ENCODE peak calls at places on chromosomes 5 and 9, in eight cellular contexts. X, L, S, I, E, P, F and N are unnamed samples.

GRCh38 chr5:79795764-79796398 is 106.2 kb downstream of the CMYA5 start:
- DNase-seq in X (no peak), L (no peak), S (no peak), I (no peak), E (no peak), P (peak), F (no peak), N (no peak)

GRCh38 chr5:76332102-76332501 is 71.0 kb upstream of the IQGAP2 start:
- DNase-seq in X (no peak), L (no peak), S (no peak), I (no peak), E (peak), P (no peak), F (no peak), N (no peak)

GRCh38 chr9:8570776-8571175 is 771.2 kb upstream of the DMAC1 start:
- DNase-seq in X (no peak), L (no peak), S (no peak), I (no peak), E (no peak), P (no peak), F (no peak), N (no peak)

GRCh38 chr5:83718195-83718825 is 2.3 kb downstream of the HAPLN1 start:
- DNase-seq in X (peak), L (no peak), S (peak), I (peak), E (peak), P (peak), F (peak), N (peak)

GRCh38 chr5:141441571-141442170 is 11.4 kb downstream of the PCDHGA12 start:
- DNase-seq in X (no peak), L (no peak), S (no peak), I (no peak), E (no peak), P (no peak), F (no peak), N (no peak)

GRCh38 chr9:14482856-14483255 is 168.9 kb upstream of the NFIB start:
- DNase-seq in X (no peak), L (no peak), S (peak), I (no peak), E (no peak), P (no peak), F (no peak), N (no peak)

GRCh38 chr9:126275386-126276001 is 51.1 kb upstream of the MVB12B start:
- DNase-seq in X (peak), L (no peak), S (peak), I (no peak), E (no peak), P (no peak), F (no peak), N (no peak)

GRCh38 chr5:94983861-94984535 is 300.9 kb downstream of the MCTP1 start:
- DNase-seq in X (no peak), L (no peak), S (no peak), I (no peak), E (no peak), P (no peak), F (no peak), N (no peak)

GRCh38 chr5:176817864-176818377 is 7.6 kb downstream of the UNC5A start:
- DNase-seq in X (peak), L (no peak), S (peak), I (peak), E (no peak), P (peak), F (no peak), N (peak)

GRCh38 chr5:179769276-179769675 is 24.5 kb upstream of the LTC4S start:
- DNase-seq in X (no peak), L (no peak), S (no peak), I (no peak), E (no peak), P (no peak), F (no peak), N (peak)

GRCh38 chr9:88272986-88273385 is 115.3 kb upstream of the SPIN1 start:
- DNase-seq in X (no peak), L (no peak), S (no peak), I (peak), E (no peak), P (no peak), F (no peak), N (no peak)

GRCh38 chr9:34206561-34206960 is 27.7 kb downstream of the UBAP1 start:
- DNase-seq in X (no peak), L (no peak), S (no peak), I (no peak), E (peak), P (no peak), F (no peak), N (no peak)

GRCh38 chr9:16598316-16598715 is 272.2 kb downstream of the BNC2 start:
- DNase-seq in X (no peak), L (no peak), S (no peak), I (no peak), E (no peak), P (no peak), F (no peak), N (no peak)

GRCh38 chr5:179758905-179759304 is 26.3 kb downstream of the MAML1 start:
- DNase-seq in X (no peak), L (no peak), S (no peak), I (no peak), E (no peak), P (no peak), F (no peak), N (no peak)

GRCh38 chr5:146643805-146644204 is 127.8 kb upstream of the GPR151 start:
- DNase-seq in X (no peak), L (no peak), S (no peak), I (no peak), E (no peak), P (no peak), F (no peak), N (no peak)

GRCh38 chr9:130994546-130995398 is 14.2 kb upstream of the LAMC3 start:
- DNase-seq in X (no peak), L (no peak), S (no peak), I (no peak), E (no peak), P (peak), F (no peak), N (no peak)

GRCh38 chr5:119682372-119682771 is 53.0 kb downstream of the FAM170A start:
- DNase-seq in X (no peak), L (no peak), S (no peak), I (no peak), E (no peak), P (no peak), F (no peak), N (no peak)

GRCh38 chr5:150120617-150121447 is 34.5 kb upstream of the CSF1R start:
- DNase-seq in X (no peak), L (no peak), S (no peak), I (no peak), E (no peak), P (no peak), F (no peak), N (no peak)

GRCh38 chr5:173954671-173955605 is 34.0 kb upstream of the C5orf47 start:
- DNase-seq in X (no peak), L (no peak), S (no peak), I (no peak), E (no peak), P (no peak), F (no peak), N (peak)

GRCh38 chr9:23596913-23597634 is 229.0 kb downstream of the ELAVL2 start:
- DNase-seq in X (peak), L (no peak), S (no peak), I (no peak), E (no peak), P (no peak), F (no peak), N (no peak)

GRCh38 chr9:91166796-91167366 is 194.8 kb downstream of the AUH start:
- DNase-seq in X (no peak), L (no peak), S (no peak), I (no peak), E (no peak), P (no peak), F (no peak), N (no peak)

GRCh38 chr9:30075451-30076199 is 2308.8 kb upstream of the ACO1 start:
- DNase-seq in X (no peak), L (peak), S (no peak), I (peak), E (peak), P (no peak), F (peak), N (peak)

GRCh38 chr5:38016835-38017234 is 177.0 kb upstream of the GDNF start:
- DNase-seq in X (no peak), L (no peak), S (no peak), I (no peak), E (no peak), P (no peak), F (no peak), N (no peak)

GRCh38 chr5:72988769-72989168 is 32.9 kb downstream of the FCHO2 start:
- DNase-seq in X (no peak), L (no peak), S (peak), I (no peak), E (no peak), P (no peak), F (no peak), N (no peak)

GRCh38 chr5:61340775-61341361 is 8.8 kb downstream of the ZSWIM6 start:
- DNase-seq in X (no peak), L (no peak), S (no peak), I (no peak), E (no peak), P (no peak), F (no peak), N (no peak)

GRCh38 chr9:129703667-129704355 is 38.4 kb downstream of the PRRX2 start:
- DNase-seq in X (no peak), L (no peak), S (no peak), I (no peak), E (no peak), P (no peak), F (no peak), N (no peak)

GRCh38 chr9:17462869-17463464 is 115.9 kb upstream of the SH3GL2 start:
- DNase-seq in X (peak), L (no peak), S (peak), I (peak), E (peak), P (peak), F (no peak), N (peak)

GRCh38 chr5:65262590-65263189 is 219.0 kb downstream of the ADAMTS6 start:
- DNase-seq in X (no peak), L (no peak), S (peak), I (no peak), E (no peak), P (no peak), F (no peak), N (no peak)
- H3K4me3 ChIP-seq in X (no peak), L (no peak), S (no peak), I (no peak), E (no peak), P (no peak), F (no peak), N (no peak)

GRCh38 chr9:81777514-81777913 is 88.2 kb upstream of the TLE1 start:
- DNase-seq in X (no peak), L (no peak), S (no peak), I (no peak), E (no peak), P (no peak), F (no peak), N (no peak)
- TF ChIP-seq CTCF in X (no peak), L (no peak), S (no peak), I (no peak), E (no peak), P (no peak), F (no peak), N (no peak)

DNA sequence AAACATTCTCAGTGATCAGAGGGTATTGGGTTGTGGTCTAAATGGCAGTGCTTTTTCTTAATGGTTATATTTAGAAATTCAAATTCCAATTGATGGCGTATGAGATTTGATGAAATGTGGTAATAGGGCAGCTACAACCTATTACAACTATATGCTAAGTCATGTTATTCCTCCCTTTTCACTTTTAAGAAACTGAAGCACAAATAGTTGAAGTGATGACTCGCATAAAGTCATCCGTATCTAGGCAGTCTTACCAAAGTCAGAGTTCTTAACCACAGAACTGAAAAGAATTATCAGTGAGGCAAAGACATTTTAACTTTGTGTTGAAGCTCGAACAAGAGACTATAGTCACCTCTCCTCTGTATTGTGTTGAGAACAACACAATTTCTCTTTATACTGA is 28.2 kb downstream of the C9orf152 start:
- DNase-seq in X (no peak), L (no peak), S (no peak), I (peak), E (no peak), P (no peak), F (no peak), N (peak)
- TF ChIP-seq MAX in X (no peak), L (no peak), S (no peak), I (no peak), E (no peak), P (no peak), F (no peak), N (no peak)

GRCh38 chr9:107738789-107739188 is 249.2 kb upstream of the KLF4 start:
- DNase-seq in X (no peak), L (no peak), S (no peak), I (no peak), E (no peak), P (no peak), F (no peak), N (no peak)

GRCh38 chr9:107739601-107740082 is 250.1 kb upstream of the KLF4 start:
- DNase-seq in X (no peak), L (no peak), S (no peak), I (no peak), E (no peak), P (no peak), F (no peak), N (no peak)

GRCh38 chr9:107740088-107740980 is 250.8 kb upstream of the KLF4 start:
- DNase-seq in X (no peak), L (no peak), S (no peak), I (no peak), E (no peak), P (no peak), F (no peak), N (no peak)

GRCh38 chr9:107737610-107737986 is 248.0 kb upstream of the KLF4 start:
- DNase-seq in X (no peak), L (no peak), S (no peak), I (no peak), E (no peak), P (no peak), F (no peak), N (no peak)

DNA sequence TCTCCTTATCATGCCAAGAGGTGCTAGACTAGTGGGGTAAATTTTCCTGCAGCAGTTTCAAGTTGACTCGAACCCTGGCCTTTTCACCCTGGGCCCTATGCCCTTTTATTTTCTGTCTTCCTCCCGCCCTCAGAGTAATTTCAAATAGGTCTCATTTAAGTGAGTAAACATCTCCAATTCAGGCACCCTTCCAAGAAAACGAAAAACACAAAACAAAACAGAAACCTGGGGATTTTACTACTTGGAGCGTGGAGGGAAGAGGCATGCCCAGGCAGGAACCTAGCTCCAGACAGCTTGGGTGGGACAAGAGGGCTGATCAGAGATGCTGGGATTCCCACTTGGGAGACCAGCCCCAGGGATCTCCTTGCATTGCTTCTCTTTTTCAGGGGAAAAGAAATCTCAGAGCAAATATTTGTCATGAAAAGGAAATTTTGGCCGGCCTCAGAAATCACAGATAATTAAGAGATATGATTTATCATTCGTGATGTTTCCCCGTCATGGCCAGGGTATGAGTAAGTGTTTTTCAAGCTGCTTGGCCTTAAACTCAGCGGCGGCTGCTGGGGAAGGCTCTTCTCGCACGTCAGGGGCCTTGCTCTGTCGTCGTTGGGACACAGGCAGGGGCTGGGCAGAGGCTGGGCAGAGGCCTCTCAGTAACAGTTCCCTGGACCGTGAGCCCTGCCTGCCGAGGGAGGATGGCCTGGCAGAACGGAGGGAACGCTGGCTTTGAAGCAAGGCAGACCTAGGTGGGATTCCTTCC is 248.6 kb upstream of the KLF4 start:
- DNase-seq in X (no peak), L (no peak), S (peak), I (no peak), E (no peak), P (no peak), F (no peak), N (no peak)
- H3K4me3 ChIP-seq in X (no peak), L (no peak), S (no peak), I (no peak), E (no peak), P (no peak), F (no peak), N (no peak)

DNA sequence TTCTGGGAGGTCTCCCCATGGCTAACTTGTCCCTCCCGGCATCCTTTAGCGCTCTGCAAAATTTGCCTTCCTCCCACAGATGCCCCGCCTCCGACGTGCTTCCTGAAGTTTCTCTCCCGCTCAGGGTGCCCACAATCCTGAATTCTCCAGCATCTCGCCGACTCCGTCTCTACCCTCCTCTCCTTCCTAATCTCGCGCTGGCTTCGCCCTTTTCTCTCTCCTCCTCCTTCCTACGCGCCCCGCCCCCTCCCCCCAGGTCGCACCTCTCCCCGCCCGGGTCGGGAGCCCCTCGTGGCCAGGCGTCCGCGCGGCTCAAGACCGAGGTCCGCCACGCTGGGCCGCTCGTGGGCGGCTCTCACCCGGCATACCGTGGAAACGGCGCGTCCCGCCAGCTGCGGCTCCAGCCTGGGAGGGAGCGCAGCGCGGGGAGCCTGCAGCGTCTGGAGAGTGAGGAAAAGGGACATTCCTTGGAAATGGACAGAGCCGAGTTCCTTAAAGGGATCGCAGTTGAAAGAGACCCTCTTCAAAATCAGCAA is 4.8 kb upstream of the IRX2 start:
- DNase-seq in X (no peak), L (no peak), S (no peak), I (peak), E (no peak), P (no peak), F (no peak), N (no peak)
- TF ChIP-seq CTCF in X (no peak), L (no peak), S (no peak), I (no peak), E (no peak), P (no peak), F (no peak), N (no peak)

DNA sequence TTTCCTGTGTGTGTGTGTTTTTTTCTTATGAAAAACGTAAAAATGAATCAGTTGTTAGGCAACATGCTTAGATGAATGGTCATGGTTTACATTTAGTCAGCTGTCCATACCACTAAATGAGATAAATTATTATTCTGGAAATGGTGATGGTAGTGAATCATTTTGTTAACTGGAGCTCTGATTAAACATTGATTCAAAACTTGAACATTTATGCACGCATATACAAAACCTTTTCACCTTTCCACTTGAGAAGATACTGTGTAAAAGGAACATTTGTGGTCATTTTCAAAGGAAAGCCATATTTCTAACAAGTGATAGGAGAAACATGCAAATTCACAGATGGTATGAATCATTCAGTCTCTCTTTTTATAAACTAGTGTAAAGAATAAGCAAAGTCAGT is 162.0 kb downstream of the SLC25A46 start:
- DNase-seq in X (no peak), L (no peak), S (no peak), I (peak), E (no peak), P (no peak), F (no peak), N (no peak)
- TF ChIP-seq MAX in X (no peak), L (no peak), S (no peak), I (no peak), E (no peak), P (no peak), F (no peak), N (no peak)

GRCh38 chr9:124344291-124345050 is 70.8 kb downstream of the PSMB7 start:
- DNase-seq in X (no peak), L (no peak), S (no peak), I (no peak), E (no peak), P (no peak), F (no peak), N (no peak)

GRCh38 chr9:124343533-124344290 is 71.5 kb downstream of the PSMB7 start:
- DNase-seq in X (no peak), L (no peak), S (no peak), I (no peak), E (no peak), P (no peak), F (no peak), N (no peak)

GRCh38 chr9:124342402-124342945 is 72.8 kb downstream of the PSMB7 start:
- DNase-seq in X (no peak), L (no peak), S (peak), I (no peak), E (no peak), P (no peak), F (no peak), N (no peak)

GRCh38 chr9:124341455-124342170 is 73.6 kb downstream of the PSMB7 start:
- DNase-seq in X (no peak), L (no peak), S (no peak), I (no peak), E (no peak), P (no peak), F (no peak), N (no peak)

DNA sequence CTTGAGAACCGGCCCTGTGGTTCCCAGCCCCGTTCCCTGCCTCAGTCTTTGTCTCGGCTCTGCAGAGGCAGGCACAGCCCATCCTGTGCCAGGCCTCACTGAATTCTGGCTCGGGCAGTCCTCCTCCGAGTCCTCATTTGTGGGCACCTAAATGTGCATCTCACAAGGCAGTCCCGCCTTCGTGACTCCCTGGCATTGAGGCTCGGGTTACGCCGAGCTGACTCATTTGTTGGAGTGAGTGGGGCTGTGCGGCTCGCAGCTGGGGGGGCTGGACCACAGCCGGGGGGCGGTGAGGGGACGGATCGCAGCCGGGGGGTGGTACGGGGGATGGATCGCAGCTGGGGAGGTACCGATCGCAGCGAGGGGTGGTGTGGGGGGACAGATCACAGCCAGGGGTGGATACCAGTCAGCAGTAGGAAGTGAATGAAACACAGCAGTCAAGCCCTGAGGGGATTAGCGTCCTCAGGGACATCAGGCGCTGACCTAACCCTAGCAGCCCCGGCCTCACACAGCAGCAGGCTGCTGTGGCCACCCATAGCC is 72.2 kb downstream of the PSMB7 start:
- DNase-seq in X (no peak), L (no peak), S (no peak), I (peak), E (no peak), P (no peak), F (no peak), N (peak)
- H3K4me3 ChIP-seq in X (no peak), L (no peak), S (no peak), I (no peak), E (no peak), P (no peak), F (no peak), N (no peak)